ENCODE peak calls at places on chromosomes 4 and X, in nine cellular contexts. Y, O, I, W, J, U, C, B and M are unnamed samples. For H3K27me3 and H3K4me1, the result is how much of the 10 kb centered on the place peaks cover.

GRCh38 chrX:84155938-84156337 is 32.1 kb downstream of the RPS6KA6 start:
- DNase-seq in Y (no peak), O (no peak), I (no peak), W (no peak), J (no peak), U (no peak), C (no peak), B (no peak), M (no peak)

GRCh38 chr4:7161721-7162214 is 30.6 kb upstream of the SORCS2 start:
- DNase-seq in Y (no peak), O (no peak), I (no peak), W (peak), J (peak), U (no peak), C (no peak), B (no peak), M (no peak)

GRCh38 chrX:128975716-128976115 is 547.6 kb downstream of the SMARCA1 start:
- DNase-seq in Y (no peak), O (no peak), I (peak), W (peak), J (peak), U (no peak), C (no peak), B (no peak), M (no peak)

GRCh38 chr4:149345424-149345823 is 470.2 kb downstream of the IQCM start:
- DNase-seq in Y (no peak), O (no peak), I (no peak), W (no peak), J (no peak), U (no peak), C (no peak), B (no peak), M (no peak)

GRCh38 chr4:10608501-10609219 is 75.9 kb downstream of the CLNK start:
- DNase-seq in Y (no peak), O (no peak), I (no peak), W (no peak), J (no peak), U (no peak), C (no peak), B (no peak), M (no peak)

GRCh38 chr4:175330236-175330635 is 412.1 kb downstream of the ADAM29 start:
- DNase-seq in Y (no peak), O (no peak), I (no peak), W (no peak), J (no peak), U (no peak), C (no peak), B (no peak), M (no peak)

GRCh38 chrX:103818844-103819243 is 13.2 kb downstream of the RAB9B start:
- DNase-seq in Y (no peak), O (no peak), I (no peak), W (no peak), J (no peak), U (no peak), C (no peak), B (no peak), M (no peak)

GRCh38 chr4:140724780-140725179 is 31.4 kb downstream of the TBC1D9 start:
- DNase-seq in Y (no peak), O (no peak), I (no peak), W (no peak), J (no peak), U (no peak), C (no peak), B (no peak), M (no peak)

GRCh38 chrX:71976753-71977152 is 66.1 kb downstream of the NHSL2 start:
- DNase-seq in Y (no peak), O (no peak), I (no peak), W (no peak), J (no peak), U (no peak), C (no peak), B (no peak), M (no peak)

GRCh38 chrX:20056704-20057103 is 60.0 kb downstream of the MAP7D2 start:
- DNase-seq in Y (no peak), O (no peak), I (no peak), W (no peak), J (no peak), U (no peak), C (no peak), B (no peak), M (no peak)

GRCh38 chr4:45438047-45438446 is 685.8 kb downstream of the GABRG1 start:
- DNase-seq in Y (no peak), O (no peak), I (no peak), W (no peak), J (no peak), U (no peak), C (no peak), B (no peak), M (no peak)

GRCh38 chr4:154123897-154124296 is 335.0 kb upstream of the SFRP2 start:
- DNase-seq in Y (no peak), O (no peak), I (no peak), W (no peak), J (no peak), U (no peak), C (no peak), B (no peak), M (no peak)

GRCh38 chr4:173171098-173171497 is 2.5 kb downstream of the GALNT7 start:
- DNase-seq in Y (no peak), O (no peak), I (no peak), W (no peak), J (no peak), U (no peak), C (no peak), B (no peak), M (no peak)

GRCh38 chr4:4762909-4763814 is 96.3 kb upstream of the MSX1 start:
- DNase-seq in Y (no peak), O (no peak), I (no peak), W (no peak), J (no peak), U (no peak), C (peak), B (no peak), M (no peak)

GRCh38 chr4:187020681-187021080 is 297.0 kb upstream of the FAT1 start:
- DNase-seq in Y (no peak), O (no peak), I (no peak), W (no peak), J (no peak), U (no peak), C (no peak), B (no peak), M (no peak)

GRCh38 chrX:154373340-154374306 is 811 bp downstream of the FLNA start:
- DNase-seq in Y (no peak), O (no peak), I (no peak), W (peak), J (peak), U (peak), C (no peak), B (peak), M (no peak)

GRCh38 chr4:152976466-152976761 is 40.3 kb downstream of the FHDC1 start:
- DNase-seq in Y (no peak), O (no peak), I (no peak), W (no peak), J (no peak), U (no peak), C (no peak), B (no peak), M (no peak)

GRCh38 chr4:120466429-120466828 is 399.8 kb upstream of the MAD2L1 start:
- DNase-seq in Y (no peak), O (no peak), I (peak), W (no peak), J (no peak), U (no peak), C (no peak), B (no peak), M (no peak)

GRCh38 chr4:120443111-120443510 is 376.5 kb upstream of the MAD2L1 start:
- DNase-seq in Y (no peak), O (no peak), I (no peak), W (no peak), J (no peak), U (no peak), C (no peak), B (no peak), M (no peak)

GRCh38 chr4:6933691-6934430 is 24.2 kb downstream of the TBC1D14 start:
- DNase-seq in Y (no peak), O (no peak), I (no peak), W (no peak), J (no peak), U (no peak), C (no peak), B (no peak), M (no peak)

GRCh38 chrX:68249401-68249831 is 183.9 kb downstream of the OPHN1 start:
- DNase-seq in Y (peak), O (no peak), I (no peak), W (no peak), J (peak), U (peak), C (no peak), B (peak), M (no peak)

GRCh38 chrX:13898084-13898483 is 81.2 kb upstream of the GPM6B start:
- DNase-seq in Y (no peak), O (no peak), I (no peak), W (no peak), J (peak), U (no peak), C (no peak), B (peak), M (no peak)

GRCh38 chr4:140688711-140689598 is 67.2 kb downstream of the TBC1D9 start:
- DNase-seq in Y (no peak), O (no peak), I (no peak), W (no peak), J (no peak), U (no peak), C (no peak), B (no peak), M (no peak)

GRCh38 chr4:105619193-105619931 is 66.9 kb downstream of the ARHGEF38 start:
- DNase-seq in Y (peak), O (peak), I (no peak), W (peak), J (peak), U (peak), C (no peak), B (peak), M (no peak)

GRCh38 chrX:125137521-125137920 is 182.2 kb upstream of the TEX13C start:
- DNase-seq in Y (no peak), O (no peak), I (no peak), W (no peak), J (no peak), U (no peak), C (no peak), B (no peak), M (no peak)

GRCh38 chr4:25088342-25088952 is 57.7 kb upstream of the LGI2 start:
- DNase-seq in Y (no peak), O (no peak), I (no peak), W (no peak), J (no peak), U (no peak), C (no peak), B (peak), M (no peak)

GRCh38 chrX:10397349-10397748 is 223.0 kb downstream of the MID1 start:
- DNase-seq in Y (no peak), O (no peak), I (no peak), W (no peak), J (no peak), U (no peak), C (no peak), B (no peak), M (no peak)

GRCh38 chrX:48695925-48696300 is 621 bp upstream of the SUV39H1 start:
- DNase-seq in Y (no peak), O (no peak), I (no peak), W (no peak), J (no peak), U (no peak), C (no peak), B (no peak), M (no peak)

GRCh38 chr4:48557478-48557877 is 67.4 kb downstream of the ZAR1 start:
- DNase-seq in Y (no peak), O (no peak), I (no peak), W (no peak), J (no peak), U (no peak), C (no peak), B (no peak), M (no peak)

GRCh38 chrX:68930576-68931317 is 101.9 kb downstream of the EFNB1 start:
- DNase-seq in Y (no peak), O (no peak), I (no peak), W (no peak), J (no peak), U (no peak), C (no peak), B (no peak), M (no peak)

GRCh38 chr4:98502624-98503023 is 155.8 kb downstream of the TSPAN5 start:
- DNase-seq in Y (no peak), O (no peak), I (no peak), W (no peak), J (no peak), U (no peak), C (no peak), B (no peak), M (no peak)

GRCh38 chrX:24378706-24379105 is 18.3 kb downstream of the SUPT20HL1 start:
- DNase-seq in Y (no peak), O (no peak), I (no peak), W (no peak), J (no peak), U (no peak), C (no peak), B (no peak), M (no peak)

GRCh38 chr4:36997727-36998126 is 246.8 kb upstream of the NWD2 start:
- DNase-seq in Y (no peak), O (no peak), I (no peak), W (no peak), J (no peak), U (no peak), C (no peak), B (no peak), M (no peak)

GRCh38 chr4:110898290-110898689 is 275.4 kb upstream of the PITX2 start:
- DNase-seq in Y (no peak), O (no peak), I (no peak), W (no peak), J (no peak), U (no peak), C (no peak), B (no peak), M (no peak)

GRCh38 chr4:112900416-112900815 is 149.0 kb upstream of the ANK2 start:
- DNase-seq in Y (no peak), O (no peak), I (no peak), W (no peak), J (no peak), U (no peak), C (no peak), B (no peak), M (no peak)

GRCh38 chrX:77785400-77785745 is 643 bp downstream of the ATRX start:
- DNase-seq in Y (no peak), O (no peak), I (no peak), W (peak), J (no peak), U (no peak), C (no peak), B (no peak), M (no peak)

GRCh38 chr4:42786350-42787070 is 106.0 kb upstream of the GRXCR1 start:
- DNase-seq in Y (no peak), O (peak), I (peak), W (no peak), J (no peak), U (no peak), C (no peak), B (no peak), M (no peak)

GRCh38 chr4:26030260-26030667 is 116.2 kb downstream of the SMIM20 start:
- DNase-seq in Y (no peak), O (no peak), I (peak), W (no peak), J (no peak), U (no peak), C (no peak), B (no peak), M (no peak)

GRCh38 chr4:82248903-82249632 is 124.7 kb downstream of the HNRNPD start:
- DNase-seq in Y (no peak), O (no peak), I (no peak), W (no peak), J (no peak), U (no peak), C (peak), B (no peak), M (no peak)
- H3K27ac ChIP-seq in Y (no peak), O (no peak), I (no peak), W (no peak), J (no peak), U (no peak), C (no peak), B (no peak), M (no peak)

DNA sequence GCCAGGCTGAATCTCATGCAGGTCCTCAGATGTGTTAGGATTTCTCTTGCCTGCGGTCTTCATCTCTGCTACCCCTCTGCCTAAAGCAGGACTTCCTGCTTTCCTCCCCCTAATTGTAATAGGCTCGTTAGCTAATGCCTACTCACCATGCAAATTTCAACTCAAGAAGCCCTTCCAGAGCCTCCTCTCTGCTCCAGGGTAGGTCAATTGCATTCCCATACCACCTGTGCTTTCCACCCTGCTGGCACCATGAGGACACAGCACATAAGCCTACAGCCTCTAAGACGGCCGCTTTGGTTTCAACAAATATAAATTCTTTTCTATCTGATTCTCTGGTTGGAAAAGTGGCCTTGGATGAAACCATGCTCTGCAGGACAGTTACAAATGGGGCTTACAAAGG is 93.9 kb downstream of the QDPR start:
- DNase-seq in Y (no peak), O (no peak), I (no peak), W (no peak), J (no peak), U (no peak), C (no peak), B (no peak), M (no peak)
- H3K27me3 ChIP-seq in Y (under half), O (under half), I (under half), W (under half), J (under half), U (under half), C (under half), B (under half), M (under half)

GRCh38 chr4:102809190-102809589 is 18.2 kb downstream of the UBE2D3 start:
- DNase-seq in Y (no peak), O (no peak), I (no peak), W (no peak), J (no peak), U (no peak), C (no peak), B (no peak), M (no peak)
- H3K4me1 ChIP-seq in Y (under half), O (half or more), I (under half), W (under half), J (under half), U (half or more), C (half or more), B (under half), M (under half)

GRCh38 chr4:41358626-41359025 is 101.9 kb downstream of the UCHL1 start:
- DNase-seq in Y (no peak), O (no peak), I (no peak), W (peak), J (no peak), U (no peak), C (no peak), B (peak), M (no peak)
- H3K27ac ChIP-seq in Y (peak), O (peak), I (no peak), W (peak), J (no peak), U (peak), C (no peak), B (peak), M (no peak)